ENCODE peak calls at places on chromosomes 1 and 21, in nine cellular contexts. One of them, this sample, is unnamed.

GRCh38 chr1:97243973-97244560 is 522.5 kb downstream of the PTBP2 start:
- DNase-seq in NCI-H1092: no peak
- DNase-seq in upper lobe of left lung: no peak
- DNase-seq in activated CD4-positive, alpha-beta T cell treated with anti-CD3 and anti-CD28 coated beads, Interleukin-2, amount 10 ng/mL, durations not matched to agents 7 days and 5 days: no peak
- DNase-seq in AG04449: no peak
- DNase-seq in NCI-H1930: no peak
- DNase-seq in T-helper 2 cell: no peak
- DNase-seq in suprapubic skin: no peak
- DNase-seq in NCI-H2081: no peak
- DNase-seq in this sample: no peak

GRCh38 chr21:29676395-29676794 is 263.4 kb downstream of the GRIK1 start:
- DNase-seq in NCI-H2081: no peak
- DNase-seq in NCI-H1930: no peak
- DNase-seq in AG04449: no peak
- DNase-seq in activated CD4-positive, alpha-beta T cell treated with anti-CD3 and anti-CD28 coated beads, Interleukin-2, amount 10 ng/mL, durations not matched to agents 7 days and 5 days: no peak
- DNase-seq in upper lobe of left lung: no peak
- DNase-seq in NCI-H1092: no peak
- DNase-seq in T-helper 2 cell: no peak
- DNase-seq in suprapubic skin: no peak
- DNase-seq in this sample: no peak

GRCh38 chr1:213898684-213899083 is 89.1 kb upstream of the PROX1 start:
- DNase-seq in activated CD4-positive, alpha-beta T cell treated with anti-CD3 and anti-CD28 coated beads, Interleukin-2, amount 10 ng/mL, durations not matched to agents 7 days and 5 days: no peak
- DNase-seq in upper lobe of left lung: no peak
- DNase-seq in T-helper 2 cell: no peak
- DNase-seq in NCI-H2081: no peak
- DNase-seq in NCI-H1930: no peak
- DNase-seq in NCI-H1092: no peak
- DNase-seq in AG04449: no peak
- DNase-seq in suprapubic skin: no peak
- DNase-seq in this sample: no peak

GRCh38 chr1:15758537-15758936 is at the start of gene FBLIM1:
- DNase-seq in T-helper 2 cell: no peak
- DNase-seq in activated CD4-positive, alpha-beta T cell treated with anti-CD3 and anti-CD28 coated beads, Interleukin-2, amount 10 ng/mL, durations not matched to agents 7 days and 5 days: no peak
- DNase-seq in NCI-H1930: peak
- DNase-seq in NCI-H2081: peak
- DNase-seq in suprapubic skin: no peak
- DNase-seq in NCI-H1092: no peak
- DNase-seq in AG04449: no peak
- DNase-seq in upper lobe of left lung: no peak
- DNase-seq in this sample: no peak

GRCh38 chr21:31119199-31119598 is 80.9 kb upstream of the KRTAP19-8 start:
- DNase-seq in T-helper 2 cell: no peak
- DNase-seq in AG04449: no peak
- DNase-seq in activated CD4-positive, alpha-beta T cell treated with anti-CD3 and anti-CD28 coated beads, Interleukin-2, amount 10 ng/mL, durations not matched to agents 7 days and 5 days: no peak
- DNase-seq in NCI-H1092: no peak
- DNase-seq in NCI-H2081: no peak
- DNase-seq in suprapubic skin: no peak
- DNase-seq in NCI-H1930: no peak
- DNase-seq in upper lobe of left lung: no peak
- DNase-seq in this sample: no peak

GRCh38 chr21:45989355-45990048 is 7.9 kb downstream of the COL6A1 start:
- DNase-seq in activated CD4-positive, alpha-beta T cell treated with anti-CD3 and anti-CD28 coated beads, Interleukin-2, amount 10 ng/mL, durations not matched to agents 7 days and 5 days: no peak
- DNase-seq in suprapubic skin: peak
- DNase-seq in T-helper 2 cell: no peak
- DNase-seq in NCI-H1930: no peak
- DNase-seq in AG04449: no peak
- DNase-seq in NCI-H2081: no peak
- DNase-seq in upper lobe of left lung: no peak
- DNase-seq in NCI-H1092: no peak
- DNase-seq in this sample: peak

GRCh38 chr1:210123924-210124589 is 108.5 kb upstream of the SERTAD4 start:
- DNase-seq in NCI-H2081: no peak
- DNase-seq in AG04449: peak
- DNase-seq in activated CD4-positive, alpha-beta T cell treated with anti-CD3 and anti-CD28 coated beads, Interleukin-2, amount 10 ng/mL, durations not matched to agents 7 days and 5 days: no peak
- DNase-seq in upper lobe of left lung: no peak
- DNase-seq in NCI-H1092: peak
- DNase-seq in NCI-H1930: no peak
- DNase-seq in suprapubic skin: no peak
- DNase-seq in T-helper 2 cell: no peak
- DNase-seq in this sample: no peak

GRCh38 chr1:42736152-42736551 is 3.9 kb downstream of the CLDN19 start:
- DNase-seq in T-helper 2 cell: no peak
- DNase-seq in NCI-H1092: no peak
- DNase-seq in AG04449: no peak
- DNase-seq in NCI-H2081: no peak
- DNase-seq in activated CD4-positive, alpha-beta T cell treated with anti-CD3 and anti-CD28 coated beads, Interleukin-2, amount 10 ng/mL, durations not matched to agents 7 days and 5 days: no peak
- DNase-seq in NCI-H1930: no peak
- DNase-seq in suprapubic skin: peak
- DNase-seq in upper lobe of left lung: no peak
- DNase-seq in this sample: no peak

GRCh38 chr1:153968000-153968363 is 280 bp downstream of the CREB3L4 start:
- DNase-seq in upper lobe of left lung: peak
- DNase-seq in NCI-H1092: peak
- DNase-seq in AG04449: no peak
- DNase-seq in activated CD4-positive, alpha-beta T cell treated with anti-CD3 and anti-CD28 coated beads, Interleukin-2, amount 10 ng/mL, durations not matched to agents 7 days and 5 days: no peak
- DNase-seq in T-helper 2 cell: no peak
- DNase-seq in NCI-H2081: peak
- DNase-seq in suprapubic skin: peak
- DNase-seq in NCI-H1930: no peak
- DNase-seq in this sample: no peak

GRCh38 chr1:24111998-24112380 is at the start of gene MYOM3:
- DNase-seq in NCI-H1930: no peak
- DNase-seq in suprapubic skin: no peak
- DNase-seq in NCI-H2081: no peak
- DNase-seq in T-helper 2 cell: no peak
- DNase-seq in AG04449: no peak
- DNase-seq in NCI-H1092: no peak
- DNase-seq in upper lobe of left lung: no peak
- DNase-seq in activated CD4-positive, alpha-beta T cell treated with anti-CD3 and anti-CD28 coated beads, Interleukin-2, amount 10 ng/mL, durations not matched to agents 7 days and 5 days: no peak
- DNase-seq in this sample: no peak

GRCh38 chr21:16708431-16708830 is 804.4 kb upstream of the CXADR start:
- DNase-seq in NCI-H1092: no peak
- DNase-seq in NCI-H1930: no peak
- DNase-seq in activated CD4-positive, alpha-beta T cell treated with anti-CD3 and anti-CD28 coated beads, Interleukin-2, amount 10 ng/mL, durations not matched to agents 7 days and 5 days: no peak
- DNase-seq in NCI-H2081: no peak
- DNase-seq in upper lobe of left lung: no peak
- DNase-seq in AG04449: no peak
- DNase-seq in T-helper 2 cell: no peak
- DNase-seq in suprapubic skin: no peak
- DNase-seq in this sample: no peak

GRCh38 chr1:172003766-172004530 is 162.7 kb downstream of the DNM3 start:
- DNase-seq in activated CD4-positive, alpha-beta T cell treated with anti-CD3 and anti-CD28 coated beads, Interleukin-2, amount 10 ng/mL, durations not matched to agents 7 days and 5 days: no peak
- DNase-seq in NCI-H2081: no peak
- DNase-seq in upper lobe of left lung: no peak
- DNase-seq in T-helper 2 cell: no peak
- DNase-seq in suprapubic skin: no peak
- DNase-seq in AG04449: no peak
- DNase-seq in NCI-H1092: no peak
- DNase-seq in NCI-H1930: no peak
- DNase-seq in this sample: no peak

GRCh38 chr1:229170274-229170673 is 100.6 kb upstream of the RAB4A start:
- DNase-seq in NCI-H2081: no peak
- DNase-seq in T-helper 2 cell: no peak
- DNase-seq in AG04449: no peak
- DNase-seq in activated CD4-positive, alpha-beta T cell treated with anti-CD3 and anti-CD28 coated beads, Interleukin-2, amount 10 ng/mL, durations not matched to agents 7 days and 5 days: no peak
- DNase-seq in upper lobe of left lung: no peak
- DNase-seq in suprapubic skin: no peak
- DNase-seq in NCI-H1930: no peak
- DNase-seq in NCI-H1092: no peak
- DNase-seq in this sample: no peak

GRCh38 chr1:41659159-41659495 is 174.6 kb upstream of the EDN2 start:
- DNase-seq in suprapubic skin: no peak
- DNase-seq in NCI-H1930: no peak
- DNase-seq in NCI-H1092: no peak
- DNase-seq in NCI-H2081: no peak
- DNase-seq in activated CD4-positive, alpha-beta T cell treated with anti-CD3 and anti-CD28 coated beads, Interleukin-2, amount 10 ng/mL, durations not matched to agents 7 days and 5 days: no peak
- DNase-seq in AG04449: no peak
- DNase-seq in T-helper 2 cell: no peak
- DNase-seq in upper lobe of left lung: no peak
- DNase-seq in this sample: no peak

GRCh38 chr1:153567621-153568366 is 2.1 kb upstream of the S100A2 start:
- DNase-seq in NCI-H1930: no peak
- DNase-seq in activated CD4-positive, alpha-beta T cell treated with anti-CD3 and anti-CD28 coated beads, Interleukin-2, amount 10 ng/mL, durations not matched to agents 7 days and 5 days: no peak
- DNase-seq in upper lobe of left lung: no peak
- DNase-seq in suprapubic skin: no peak
- DNase-seq in NCI-H1092: no peak
- DNase-seq in T-helper 2 cell: no peak
- DNase-seq in AG04449: no peak
- DNase-seq in NCI-H2081: no peak
- DNase-seq in this sample: no peak

GRCh38 chr1:87140831-87141540 is 187.7 kb upstream of the LMO4 start:
- DNase-seq in T-helper 2 cell: no peak
- DNase-seq in AG04449: no peak
- DNase-seq in upper lobe of left lung: no peak
- DNase-seq in NCI-H2081: no peak
- DNase-seq in NCI-H1092: no peak
- DNase-seq in suprapubic skin: no peak
- DNase-seq in NCI-H1930: no peak
- DNase-seq in activated CD4-positive, alpha-beta T cell treated with anti-CD3 and anti-CD28 coated beads, Interleukin-2, amount 10 ng/mL, durations not matched to agents 7 days and 5 days: no peak
- DNase-seq in this sample: no peak